ENCODE peak calls at places on chromosomes 7 and 10, in ten cellular contexts. One of them, this sample, is unnamed.

GRCh38 chr10:120221873-120222485 is 235.0 kb upstream of the PLPP4 start:
- DNase-seq in heart left ventricle: no peak
- DNase-seq in hepatocyte: peak; percentile 82
- DNase-seq in PC-3: peak; percentile 79
- DNase-seq in astrocyte of the spinal cord: peak; percentile 50
- DNase-seq in heart right ventricle: no peak
- DNase-seq in CD4-positive, CD25-positive, alpha-beta regulatory T cell: peak; percentile 39
- DNase-seq in fibroblast of lung: no peak
- DNase-seq in neural progenitor cell: peak; percentile 64
- DNase-seq in CD8-positive, alpha-beta memory T cell: no peak
- DNase-seq in this sample: peak; percentile 70

GRCh38 chr7:5627745-5628547 is 153.5 kb downstream of the RNF216 start:
- DNase-seq in heart left ventricle: no peak
- DNase-seq in hepatocyte: no peak
- DNase-seq in PC-3: no peak
- DNase-seq in astrocyte of the spinal cord: no peak
- DNase-seq in heart right ventricle: no peak
- DNase-seq in CD4-positive, CD25-positive, alpha-beta regulatory T cell: no peak
- DNase-seq in fibroblast of lung: no peak
- DNase-seq in neural progenitor cell: no peak
- DNase-seq in CD8-positive, alpha-beta memory T cell: no peak
- DNase-seq in this sample: no peak

GRCh38 chr7:133126422-133126821 is 44.5 kb upstream of the CHCHD3 start:
- DNase-seq in heart left ventricle: no peak
- DNase-seq in hepatocyte: no peak
- DNase-seq in PC-3: no peak
- DNase-seq in astrocyte of the spinal cord: no peak
- DNase-seq in heart right ventricle: no peak
- DNase-seq in CD4-positive, CD25-positive, alpha-beta regulatory T cell: no peak
- DNase-seq in fibroblast of lung: no peak
- DNase-seq in neural progenitor cell: no peak
- DNase-seq in CD8-positive, alpha-beta memory T cell: no peak
- DNase-seq in this sample: no peak

GRCh38 chr7:1238363-1239331 is 6.0 kb downstream of the UNCX start:
- DNase-seq in heart left ventricle: no peak
- DNase-seq in hepatocyte: no peak
- DNase-seq in PC-3: no peak
- DNase-seq in astrocyte of the spinal cord: no peak
- DNase-seq in heart right ventricle: no peak
- DNase-seq in CD4-positive, CD25-positive, alpha-beta regulatory T cell: no peak
- DNase-seq in fibroblast of lung: no peak
- DNase-seq in neural progenitor cell: peak; percentile 78
- DNase-seq in CD8-positive, alpha-beta memory T cell: no peak
- DNase-seq in this sample: no peak

GRCh38 chr7:5679741-5680473 is 101.6 kb downstream of the RNF216 start:
- DNase-seq in heart left ventricle: peak; percentile 65
- DNase-seq in hepatocyte: no peak
- DNase-seq in PC-3: no peak
- DNase-seq in astrocyte of the spinal cord: no peak
- DNase-seq in heart right ventricle: peak; percentile 46
- DNase-seq in CD4-positive, CD25-positive, alpha-beta regulatory T cell: no peak
- DNase-seq in fibroblast of lung: no peak
- DNase-seq in neural progenitor cell: no peak
- DNase-seq in CD8-positive, alpha-beta memory T cell: no peak
- DNase-seq in this sample: no peak

GRCh38 chr7:29987821-29988317 is 1.7 kb downstream of the SCRN1 start:
- DNase-seq in heart left ventricle: no peak
- DNase-seq in hepatocyte: peak; percentile 68
- DNase-seq in PC-3: peak; percentile 94
- DNase-seq in astrocyte of the spinal cord: peak; percentile 88
- DNase-seq in heart right ventricle: no peak
- DNase-seq in CD4-positive, CD25-positive, alpha-beta regulatory T cell: no peak
- DNase-seq in fibroblast of lung: peak; percentile 89
- DNase-seq in neural progenitor cell: peak; percentile 21
- DNase-seq in CD8-positive, alpha-beta memory T cell: no peak
- DNase-seq in this sample: peak; percentile 90

GRCh38 chr10:88478256-88478655 is 104.9 kb downstream of the RNLS start:
- DNase-seq in heart left ventricle: no peak
- DNase-seq in hepatocyte: no peak
- DNase-seq in PC-3: no peak
- DNase-seq in astrocyte of the spinal cord: no peak
- DNase-seq in heart right ventricle: no peak
- DNase-seq in CD4-positive, CD25-positive, alpha-beta regulatory T cell: no peak
- DNase-seq in fibroblast of lung: no peak
- DNase-seq in neural progenitor cell: no peak
- DNase-seq in CD8-positive, alpha-beta memory T cell: no peak
- DNase-seq in this sample: peak; percentile 15

GRCh38 chr10:77887631-77888355 is 38.8 kb downstream of the DLG5 start:
- DNase-seq in heart left ventricle: no peak
- DNase-seq in hepatocyte: peak; percentile 41
- DNase-seq in PC-3: peak; percentile 42
- DNase-seq in astrocyte of the spinal cord: no peak
- DNase-seq in heart right ventricle: no peak
- DNase-seq in CD4-positive, CD25-positive, alpha-beta regulatory T cell: no peak
- DNase-seq in fibroblast of lung: peak; percentile 13
- DNase-seq in neural progenitor cell: no peak
- DNase-seq in CD8-positive, alpha-beta memory T cell: no peak
- DNase-seq in this sample: peak; percentile 42

GRCh38 chr7:156435486-156436231 is 204.9 kb upstream of the RNF32 start:
- DNase-seq in heart left ventricle: no peak
- DNase-seq in hepatocyte: no peak
- DNase-seq in PC-3: no peak
- DNase-seq in astrocyte of the spinal cord: no peak
- DNase-seq in heart right ventricle: no peak
- DNase-seq in CD4-positive, CD25-positive, alpha-beta regulatory T cell: no peak
- DNase-seq in fibroblast of lung: no peak
- DNase-seq in neural progenitor cell: no peak
- DNase-seq in CD8-positive, alpha-beta memory T cell: no peak
- DNase-seq in this sample: no peak

GRCh38 chr7:129607471-129608120 is 3.9 kb upstream of the NRF1 start:
- DNase-seq in heart left ventricle: no peak
- DNase-seq in hepatocyte: peak; percentile 35
- DNase-seq in PC-3: peak; percentile 59
- DNase-seq in astrocyte of the spinal cord: peak; percentile 23
- DNase-seq in heart right ventricle: no peak
- DNase-seq in CD4-positive, CD25-positive, alpha-beta regulatory T cell: peak; percentile 69
- DNase-seq in fibroblast of lung: peak; percentile 29
- DNase-seq in neural progenitor cell: peak; percentile 64
- DNase-seq in CD8-positive, alpha-beta memory T cell: peak; percentile 9
- DNase-seq in this sample: peak; percentile 50

GRCh38 chr7:12674861-12675260 is 12.6 kb upstream of the ARL4A start:
- DNase-seq in heart left ventricle: no peak
- DNase-seq in hepatocyte: peak; percentile 46
- DNase-seq in PC-3: peak; percentile 57
- DNase-seq in astrocyte of the spinal cord: peak; percentile 27
- DNase-seq in heart right ventricle: no peak
- DNase-seq in CD4-positive, CD25-positive, alpha-beta regulatory T cell: peak; percentile 78
- DNase-seq in fibroblast of lung: peak; percentile 66
- DNase-seq in neural progenitor cell: peak; percentile 41
- DNase-seq in CD8-positive, alpha-beta memory T cell: no peak
- DNase-seq in this sample: peak; percentile 42

GRCh38 chr7:101453617-101454016 is 90.9 kb downstream of the COL26A1 start:
- DNase-seq in heart left ventricle: no peak
- DNase-seq in hepatocyte: no peak
- DNase-seq in PC-3: no peak
- DNase-seq in astrocyte of the spinal cord: no peak
- DNase-seq in heart right ventricle: no peak
- DNase-seq in CD4-positive, CD25-positive, alpha-beta regulatory T cell: no peak
- DNase-seq in fibroblast of lung: no peak
- DNase-seq in neural progenitor cell: no peak
- DNase-seq in CD8-positive, alpha-beta memory T cell: no peak
- DNase-seq in this sample: no peak

GRCh38 chr7:120981117-120981516 is 7.4 kb upstream of the CPED1 start:
- DNase-seq in heart left ventricle: no peak
- DNase-seq in hepatocyte: no peak
- DNase-seq in PC-3: no peak
- DNase-seq in astrocyte of the spinal cord: no peak
- DNase-seq in heart right ventricle: no peak
- DNase-seq in CD4-positive, CD25-positive, alpha-beta regulatory T cell: no peak
- DNase-seq in fibroblast of lung: no peak
- DNase-seq in neural progenitor cell: no peak
- DNase-seq in CD8-positive, alpha-beta memory T cell: no peak
- DNase-seq in this sample: no peak

GRCh38 chr7:120985130-120985758 is 3.3 kb upstream of the CPED1 start:
- DNase-seq in heart left ventricle: no peak
- DNase-seq in hepatocyte: no peak
- DNase-seq in PC-3: no peak
- DNase-seq in astrocyte of the spinal cord: no peak
- DNase-seq in heart right ventricle: no peak
- DNase-seq in CD4-positive, CD25-positive, alpha-beta regulatory T cell: no peak
- DNase-seq in fibroblast of lung: no peak
- DNase-seq in neural progenitor cell: no peak
- DNase-seq in CD8-positive, alpha-beta memory T cell: no peak
- DNase-seq in this sample: peak; percentile 57

GRCh38 chr7:120984406-120984805 is 4.1 kb upstream of the CPED1 start:
- DNase-seq in heart left ventricle: no peak
- DNase-seq in hepatocyte: no peak
- DNase-seq in PC-3: no peak
- DNase-seq in astrocyte of the spinal cord: no peak
- DNase-seq in heart right ventricle: no peak
- DNase-seq in CD4-positive, CD25-positive, alpha-beta regulatory T cell: no peak
- DNase-seq in fibroblast of lung: no peak
- DNase-seq in neural progenitor cell: no peak
- DNase-seq in CD8-positive, alpha-beta memory T cell: no peak
- DNase-seq in this sample: no peak

GRCh38 chr7:120979765-120980499 is 8.6 kb upstream of the CPED1 start:
- DNase-seq in heart left ventricle: no peak
- DNase-seq in hepatocyte: no peak
- DNase-seq in PC-3: peak; percentile 40
- DNase-seq in astrocyte of the spinal cord: peak; percentile 14
- DNase-seq in heart right ventricle: no peak
- DNase-seq in CD4-positive, CD25-positive, alpha-beta regulatory T cell: no peak
- DNase-seq in fibroblast of lung: no peak
- DNase-seq in neural progenitor cell: peak; percentile 28
- DNase-seq in CD8-positive, alpha-beta memory T cell: no peak
- DNase-seq in this sample: peak; percentile 67

GRCh38 chr7:120981888-120982615 is 6.5 kb upstream of the CPED1 start:
- DNase-seq in heart left ventricle: no peak
- DNase-seq in hepatocyte: no peak
- DNase-seq in PC-3: peak; percentile 66
- DNase-seq in astrocyte of the spinal cord: peak; percentile 76
- DNase-seq in heart right ventricle: no peak
- DNase-seq in CD4-positive, CD25-positive, alpha-beta regulatory T cell: peak; percentile 35
- DNase-seq in fibroblast of lung: peak; percentile 60
- DNase-seq in neural progenitor cell: no peak
- DNase-seq in CD8-positive, alpha-beta memory T cell: no peak
- DNase-seq in this sample: peak; percentile 68
- H3K4me3 ChIP-seq in heart left ventricle: no peak overlapping the region
- H3K4me3 ChIP-seq in hepatocyte: no peak overlapping the region
- H3K4me3 ChIP-seq in PC-3: no peak overlapping the region
- H3K4me3 ChIP-seq in astrocyte of the spinal cord: no peak overlapping the region
- H3K4me3 ChIP-seq in heart right ventricle: no peak overlapping the region
- H3K4me3 ChIP-seq in CD4-positive, CD25-positive, alpha-beta regulatory T cell: no peak overlapping the region
- H3K4me3 ChIP-seq in fibroblast of lung: no peak overlapping the region
- H3K4me3 ChIP-seq in neural progenitor cell: no peak overlapping the region
- H3K4me3 ChIP-seq in CD8-positive, alpha-beta memory T cell: no peak overlapping the region
- H3K4me3 ChIP-seq in this sample: no peak overlapping the region

GRCh38 chr7:151742713-151743480 is 134.0 kb downstream of the PRKAG2 start:
- DNase-seq in heart left ventricle: no peak
- DNase-seq in hepatocyte: no peak
- DNase-seq in PC-3: no peak
- DNase-seq in astrocyte of the spinal cord: no peak
- DNase-seq in heart right ventricle: peak; percentile 64
- DNase-seq in CD4-positive, CD25-positive, alpha-beta regulatory T cell: no peak
- DNase-seq in fibroblast of lung: no peak
- DNase-seq in neural progenitor cell: peak; percentile 68
- DNase-seq in CD8-positive, alpha-beta memory T cell: no peak
- DNase-seq in this sample: no peak
- H3K4me3 ChIP-seq in heart left ventricle: no peak overlapping the region
- H3K4me3 ChIP-seq in hepatocyte: no peak overlapping the region
- H3K4me3 ChIP-seq in PC-3: no peak overlapping the region
- H3K4me3 ChIP-seq in astrocyte of the spinal cord: no peak overlapping the region
- H3K4me3 ChIP-seq in heart right ventricle: no peak overlapping the region
- H3K4me3 ChIP-seq in CD4-positive, CD25-positive, alpha-beta regulatory T cell: no peak overlapping the region
- H3K4me3 ChIP-seq in fibroblast of lung: no peak overlapping the region
- H3K4me3 ChIP-seq in neural progenitor cell: no peak overlapping the region
- H3K4me3 ChIP-seq in CD8-positive, alpha-beta memory T cell: no peak overlapping the region
- H3K4me3 ChIP-seq in this sample: no peak overlapping the region

DNA sequence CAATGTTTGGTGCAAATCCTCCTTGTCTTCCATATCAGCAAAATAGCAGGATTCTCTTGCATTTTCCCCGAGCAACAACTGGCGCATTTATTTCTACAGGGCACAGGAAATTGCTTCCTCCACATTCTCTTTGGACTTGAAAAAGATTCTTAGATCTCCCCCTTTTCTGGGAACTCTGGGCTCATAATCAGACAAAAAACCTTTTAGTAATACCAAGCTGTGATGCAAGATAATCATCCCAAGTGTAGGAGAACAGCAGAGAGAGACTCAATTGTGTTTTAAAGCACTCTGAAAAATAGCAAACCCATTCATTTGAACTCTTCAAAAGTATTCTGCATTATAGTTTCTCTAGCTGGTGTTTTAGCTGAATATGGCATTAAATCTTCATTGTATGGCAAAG is 419.6 kb upstream of the NPVF start:
- DNase-seq in heart left ventricle: no peak
- DNase-seq in hepatocyte: no peak
- DNase-seq in PC-3: no peak
- DNase-seq in astrocyte of the spinal cord: no peak
- DNase-seq in heart right ventricle: no peak
- DNase-seq in CD4-positive, CD25-positive, alpha-beta regulatory T cell: no peak
- DNase-seq in fibroblast of lung: no peak
- DNase-seq in neural progenitor cell: no peak
- DNase-seq in CD8-positive, alpha-beta memory T cell: no peak
- DNase-seq in this sample: no peak
- H3K4me3 ChIP-seq in heart left ventricle: no peak overlapping the region
- H3K4me3 ChIP-seq in hepatocyte: no peak overlapping the region
- H3K4me3 ChIP-seq in PC-3: no peak overlapping the region
- H3K4me3 ChIP-seq in astrocyte of the spinal cord: no peak overlapping the region
- H3K4me3 ChIP-seq in heart right ventricle: no peak overlapping the region
- H3K4me3 ChIP-seq in CD4-positive, CD25-positive, alpha-beta regulatory T cell: no peak overlapping the region
- H3K4me3 ChIP-seq in fibroblast of lung: no peak overlapping the region
- H3K4me3 ChIP-seq in neural progenitor cell: no peak overlapping the region
- H3K4me3 ChIP-seq in CD8-positive, alpha-beta memory T cell: no peak overlapping the region
- H3K4me3 ChIP-seq in this sample: no peak overlapping the region

DNA sequence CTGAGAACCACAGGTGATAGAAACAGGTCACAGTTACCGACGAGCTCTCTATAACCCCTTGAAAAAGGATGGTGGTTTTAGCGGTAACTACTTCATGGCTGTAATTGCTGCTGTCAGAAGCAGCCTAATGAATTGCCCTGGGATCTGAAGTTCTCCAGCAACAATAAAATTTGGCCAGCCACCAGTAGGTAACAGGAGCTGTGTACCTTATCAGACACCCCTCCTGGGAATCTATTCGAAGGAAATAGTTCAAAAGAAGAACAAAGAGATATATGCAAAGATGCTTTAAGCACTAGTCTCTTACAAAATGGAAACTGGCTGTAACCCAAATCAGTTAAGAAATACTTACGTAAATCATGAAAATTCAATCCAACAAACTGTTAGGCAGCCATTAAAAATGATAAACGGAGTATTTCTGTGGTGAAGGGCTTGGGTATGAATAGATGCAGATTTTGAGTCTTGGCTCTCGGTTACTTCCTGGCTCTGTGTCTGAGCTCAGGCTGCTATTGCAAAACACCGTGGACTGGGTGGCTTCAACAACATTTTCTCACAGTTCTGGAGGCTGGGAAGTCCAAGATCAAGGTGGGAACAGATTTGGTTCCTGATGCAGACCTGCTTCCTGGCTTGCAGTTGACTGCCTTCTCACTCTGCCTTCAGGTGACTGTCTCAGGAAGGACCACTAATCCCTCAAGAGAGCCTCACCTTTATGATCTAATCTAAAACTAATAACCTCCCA is 1.6 kb downstream of the MSRB2 start:
- DNase-seq in heart left ventricle: peak; percentile 30
- DNase-seq in hepatocyte: peak; percentile 38
- DNase-seq in PC-3: peak; percentile 17
- DNase-seq in astrocyte of the spinal cord: peak; percentile 43
- DNase-seq in heart right ventricle: no peak
- DNase-seq in CD4-positive, CD25-positive, alpha-beta regulatory T cell: peak; percentile 21
- DNase-seq in fibroblast of lung: peak; percentile 98
- DNase-seq in neural progenitor cell: no peak
- DNase-seq in CD8-positive, alpha-beta memory T cell: no peak
- DNase-seq in this sample: peak; percentile 98
- H3K4me3 ChIP-seq in heart left ventricle: peak overlapping the region; percentile 73
- H3K4me3 ChIP-seq in hepatocyte: peak overlapping the region; percentile 68
- H3K4me3 ChIP-seq in PC-3: peak overlapping the region; percentile 86
- H3K4me3 ChIP-seq in astrocyte of the spinal cord: peak overlapping the region; percentile 67
- H3K4me3 ChIP-seq in heart right ventricle: no peak overlapping the region
- H3K4me3 ChIP-seq in CD4-positive, CD25-positive, alpha-beta regulatory T cell: peak overlapping the region; percentile 73
- H3K4me3 ChIP-seq in fibroblast of lung: peak overlapping the region; percentile 88
- H3K4me3 ChIP-seq in neural progenitor cell: peak overlapping the region; percentile 86
- H3K4me3 ChIP-seq in CD8-positive, alpha-beta memory T cell: peak overlapping the region; percentile 51
- H3K4me3 ChIP-seq in this sample: peak overlapping the region; percentile 78